ENCODE peak calls at places on chromosomes 12 and 14, in seven cellular contexts. Y is esophagus squamous epithelium; C is astrocyte; T is CD8-positive, alpha-beta T cell; W is fibroblast of mammary gland; Q is GM12864; R is fibroblast of pulmonary artery. N is an unnamed sample.

GRCh38 chr12:49400304-49400703 is 33.0 kb downstream of the SPATS2 start:
- DNase-seq in W (no peak), R (no peak), Y (no peak), Q (no peak), C (no peak), T (no peak), N (no peak)

GRCh38 chr12:42372154-42372791 is 46.3 kb downstream of the PPHLN1 start:
- DNase-seq in T (peak), Y (no peak), W (peak), Q (peak), C (peak), R (peak), N (no peak)

GRCh38 chr12:124465473-124465872 is 101.9 kb downstream of the NCOR2 start:
- DNase-seq in W (no peak), Y (no peak), Q (no peak), C (no peak), T (no peak), R (no peak), N (no peak)

GRCh38 chr14:36665887-36666415 is 4.3 kb downstream of the PAX9 start:
- DNase-seq in Y (no peak), T (no peak), C (no peak), Q (no peak), R (no peak), W (no peak), N (no peak)

GRCh38 chr12:111764120-111764821 is 2.5 kb upstream of the ALDH2 start:
- DNase-seq in Y (no peak), Q (peak), W (no peak), R (no peak), T (no peak), C (no peak), N (no peak)

GRCh38 chr14:47715330-47715729 is 39.9 kb upstream of the MDGA2 start:
- DNase-seq in W (peak), Q (no peak), T (no peak), C (peak), R (no peak), Y (no peak), N (no peak)

GRCh38 chr12:131403676-131404075 is 307.2 kb upstream of the SFSWAP start:
- DNase-seq in R (no peak), W (no peak), C (no peak), T (no peak), Y (no peak), Q (no peak), N (no peak)

GRCh38 chr14:81400202-81400678 is at the start of gene STON2:
- DNase-seq in Y (no peak), T (no peak), R (peak), Q (no peak), W (peak), C (peak), N (peak)

GRCh38 chr14:105180598-105181528 is at the start of gene NUDT14:
- DNase-seq in R (peak), T (peak), Q (no peak), C (no peak), Y (peak), W (no peak), N (no peak)

GRCh38 chr12:64551676-64552075 is 58.6 kb upstream of the RASSF3 start:
- DNase-seq in C (no peak), T (no peak), W (peak), Q (no peak), Y (no peak), R (no peak), N (no peak)

GRCh38 chr12:6950401-6950801 is 755 bp upstream of the PTPN6 start:
- DNase-seq in W (no peak), R (no peak), T (no peak), Y (no peak), C (no peak), Q (no peak), N (no peak)
- TF ChIP-seq CTCF in W (peak), R (peak), T (peak), Y (peak), C (peak), Q (peak), N (peak)

GRCh38 chr14:99840774-99841305 is 47.6 kb downstream of the EML1 start:
- DNase-seq in R (no peak), Y (no peak), T (no peak), Q (no peak), W (no peak), C (no peak), N (no peak)
- TF ChIP-seq CTCF in R (no peak), Y (no peak), T (no peak), Q (no peak), W (no peak), C (no peak), N (no peak)

GRCh38 chr14:83988274-83988673 is 1541.7 kb upstream of the FLRT2 start:
- DNase-seq in W (no peak), C (no peak), R (peak), T (no peak), Q (no peak), Y (no peak), N (no peak)
- TF ChIP-seq CTCF in W (no peak), C (no peak), R (peak), T (no peak), Q (no peak), Y (no peak), N (no peak)

GRCh38 chr12:5648692-5649338 is 216.9 kb downstream of the NTF3 start:
- DNase-seq in R (peak), Q (no peak), W (peak), T (no peak), C (no peak), Y (no peak), N (no peak)
- TF ChIP-seq CTCF in R (peak), Q (peak), W (no peak), T (no peak), C (peak), Y (peak), N (peak)

GRCh38 chr14:49550284-49551184 is 35.6 kb downstream of the RPS29 start:
- DNase-seq in Y (no peak), W (peak), C (no peak), Q (no peak), R (peak), T (no peak), N (peak)
- TF ChIP-seq CTCF in Y (no peak), W (peak), C (peak), Q (no peak), R (peak), T (no peak), N (peak)

DNA sequence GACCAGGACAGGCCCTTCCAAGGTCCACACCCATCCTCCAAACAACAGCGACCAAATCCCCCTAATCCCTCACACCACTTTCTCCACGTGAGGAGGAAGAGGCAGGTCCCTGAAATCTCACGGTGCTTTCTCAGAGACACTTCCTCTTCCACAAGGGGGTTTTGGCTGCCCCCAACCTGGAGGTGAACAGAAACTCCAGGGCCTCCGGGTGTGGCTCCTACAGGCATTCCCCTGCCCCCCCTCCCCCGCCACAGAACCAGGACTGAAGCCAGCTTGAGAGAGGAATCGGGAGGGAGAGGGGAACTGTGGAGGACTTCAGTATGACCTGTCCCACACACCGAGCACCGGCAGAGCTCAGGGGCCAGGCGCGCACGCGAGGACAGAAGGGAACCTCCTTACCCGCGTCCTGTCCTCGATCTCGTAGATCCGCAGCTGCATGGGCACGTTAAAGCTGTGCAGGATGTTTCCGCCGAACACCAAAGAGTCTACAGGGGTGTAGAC is 60.2 kb downstream of the KDM2B start:
- DNase-seq in Q (no peak), R (no peak), C (no peak), W (no peak), Y (no peak), T (no peak), N (no peak)
- TF ChIP-seq CTCF in Q (no peak), R (no peak), C (no peak), W (no peak), Y (no peak), T (no peak), N (no peak)

GRCh38 chr12:99392091-99392850 is 255.3 kb upstream of the GARIN6 start:
- DNase-seq in Q (no peak), R (no peak), W (no peak), Y (no peak), C (no peak), T (no peak), N (no peak)
- TF ChIP-seq CTCF in Q (no peak), R (no peak), W (no peak), Y (no peak), C (no peak), T (no peak), N (no peak)

DNA sequence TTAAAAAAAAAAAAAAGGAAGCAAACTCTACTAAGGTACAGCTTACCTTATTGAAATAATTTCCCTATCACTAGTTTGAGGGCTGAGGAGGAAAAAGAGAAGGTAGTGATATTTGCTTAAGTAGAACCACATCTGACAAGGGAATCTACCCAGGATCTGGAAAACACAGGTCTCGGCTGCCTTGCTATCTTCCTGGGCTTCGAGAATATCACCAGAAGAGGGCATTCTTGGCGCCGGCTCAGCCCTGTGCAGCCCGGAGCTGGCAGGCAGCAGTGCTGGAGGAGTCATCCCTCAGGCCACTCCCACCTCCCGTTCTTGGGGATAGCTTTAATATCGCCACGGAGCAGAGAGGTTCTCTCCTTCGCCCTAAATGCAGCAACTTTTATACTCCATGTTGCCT is 1181.2 kb downstream of the VRK1 start:
- DNase-seq in Y (no peak), W (peak), T (peak), C (peak), R (peak), Q (no peak), N (peak)
- TF ChIP-seq CTCF in Y (peak), W (no peak), T (peak), C (peak), R (no peak), Q (no peak), N (peak)

GRCh38 chr14:29668201-29668600 is 259.4 kb downstream of the PRKD1 start:
- DNase-seq in R (no peak), W (peak), Q (no peak), Y (no peak), C (peak), T (no peak), N (no peak)
- TF ChIP-seq CTCF in R (no peak), W (no peak), Q (no peak), Y (no peak), C (no peak), T (no peak), N (no peak)

DNA sequence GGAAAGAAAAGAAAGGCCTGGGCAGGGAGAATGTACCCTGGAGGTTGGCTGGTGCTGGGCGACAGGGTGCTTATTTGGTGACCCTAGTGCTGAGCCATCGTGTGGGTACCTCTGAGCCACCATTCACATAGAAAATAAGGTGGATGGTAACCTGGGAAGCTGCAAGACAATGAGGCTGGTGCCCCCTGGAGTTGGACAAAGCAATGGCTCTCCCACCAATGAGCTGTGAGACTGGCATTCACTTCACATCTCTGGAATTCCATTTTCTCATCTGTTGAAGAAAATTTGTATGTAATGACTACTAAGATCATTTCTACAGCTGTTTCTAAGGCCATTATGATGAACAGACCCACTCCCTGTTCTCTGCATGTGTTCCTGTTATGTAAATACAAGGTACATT is 63.1 kb upstream of the IGF1 start:
- DNase-seq in C (no peak), Q (no peak), Y (no peak), W (no peak), R (no peak), T (no peak), N (no peak)
- TF ChIP-seq CTCF in C (peak), Q (peak), Y (no peak), W (peak), R (no peak), T (no peak), N (peak)